ENCODE peak calls at places on chromosomes 11 and 22, in four cellular contexts. R, Y, H and A are unnamed samples.

GRCh38 chr11:40166892-40167291 is 1292.6 kb downstream of the LRRC4C start:
- DNase-seq in Y (no peak), R (no peak), H (no peak), A (no peak)

GRCh38 chr11:117961896-117962295 is 24.3 kb upstream of the IL10RA start:
- DNase-seq in R (no peak), Y (no peak), H (no peak), A (no peak)

GRCh38 chr11:69462106-69463045 is 19.1 kb upstream of the LINC01488 start:
- DNase-seq in H (no peak), Y (no peak), R (no peak), A (no peak)

GRCh38 chr11:93525601-93526000 is 17.6 kb downstream of the SMCO4 start:
- DNase-seq in H (no peak), Y (no peak), R (no peak), A (no peak)

GRCh38 chr11:89660234-89660633 is 49.9 kb upstream of the TRIM77 start:
- DNase-seq in Y (no peak), R (no peak), H (no peak), A (no peak)

GRCh38 chr11:127000291-127000968 is at the start of gene KIRREL3:
- DNase-seq in Y (peak; percentile 71), R (no peak), H (no peak), A (peak; percentile 34)

GRCh38 chr11:71263391-71263790 is 11.0 kb upstream of the SHANK2 start:
- DNase-seq in R (no peak), H (no peak), Y (peak; percentile 28), A (no peak)

GRCh38 chr11:37449146-37449545 is 851.1 kb upstream of the RAG2 start:
- DNase-seq in H (peak; percentile 35), R (peak; percentile 32), Y (peak; percentile 38), A (no peak)

GRCh38 chr11:71947498-71947897 is 18.7 kb downstream of the RNF121 start:
- DNase-seq in R (no peak), H (no peak), Y (no peak), A (no peak)

GRCh38 chr11:120532082-120532481 is 20.5 kb downstream of the GRIK4 start:
- DNase-seq in H (no peak), R (no peak), Y (no peak), A (no peak)

GRCh38 chr11:11512929-11513328 is 108.9 kb downstream of the GALNT18 start:
- DNase-seq in R (no peak), Y (no peak), H (no peak), A (no peak)

GRCh38 chr11:8207080-8208000 is 38.5 kb upstream of the RIC3 start:
- DNase-seq in R (no peak), Y (no peak), H (no peak), A (no peak)

GRCh38 chr11:43738600-43739409 is 58.3 kb downstream of the HSD17B12 start:
- DNase-seq in H (peak; percentile 65), R (peak; percentile 65), Y (no peak), A (peak; percentile 89)

GRCh38 chr22:30036656-30037055 is 43.6 kb upstream of the HORMAD2 start:
- DNase-seq in Y (no peak), H (no peak), R (no peak), A (peak; percentile 91)

GRCh38 chr11:64233913-64234839 is at the start of gene VEGFB:
- DNase-seq in H (no peak), R (no peak), Y (peak; percentile 70), A (peak; percentile 74)

GRCh38 chr11:71369411-71369810 is 78.8 kb downstream of the DHCR7 start:
- DNase-seq in H (no peak), Y (no peak), R (no peak), A (no peak)

GRCh38 chr11:130144129-130144528 is 15.5 kb upstream of the ST14 start:
- DNase-seq in R (no peak), Y (no peak), H (no peak), A (no peak)

GRCh38 chr11:124725719-124726105 is 14.0 kb upstream of the NRGN start:
- DNase-seq in R (no peak), H (peak; percentile 33), Y (no peak), A (no peak)

GRCh38 chr11:64826062-64826461 is 15.7 kb upstream of the MEN1 start:
- DNase-seq in H (no peak), R (no peak), Y (no peak), A (no peak)

GRCh38 chr11:17611503-17612220 is 64.6 kb downstream of the OTOG start:
- DNase-seq in Y (no peak), H (no peak), R (no peak), A (no peak)